ENCODE peak calls at places on chromosomes 6 and 20, in seven cellular contexts. N is fibroblast of the aortic adventitia, Y is dorsolateral prefrontal cortex, J is ascending aorta, L is fibroblast of lung, G is left ventricle myocardium inferior, X is esophagus muscularis mucosa. K is an unnamed sample.

GRCh38 chr20:37376324-37376723 is 30.4 kb downstream of the SRC start:
- DNase-seq in N (no peak), Y (no peak), J (no peak), L (no peak), G (no peak), X (no peak), K (peak; percentile 21)

GRCh38 chr6:47027315-47027714 is 14.8 kb downstream of the ADGRF1 start:
- DNase-seq in N (no peak), Y (no peak), J (no peak), L (no peak), G (no peak), X (peak; percentile 39), K (no peak)

GRCh38 chr6:8166156-8166555 is 63.8 kb upstream of the EEF1E1 start:
- DNase-seq in N (no peak), Y (no peak), J (no peak), L (no peak), G (no peak), X (no peak), K (no peak)

GRCh38 chr20:19440660-19441527 is 228.5 kb downstream of the SLC24A3 start:
- DNase-seq in N (no peak), Y (no peak), J (no peak), L (no peak), G (no peak), X (no peak), K (no peak)

GRCh38 chr6:35428421-35429149 is 23.6 kb upstream of the FANCE start:
- DNase-seq in N (no peak), Y (no peak), J (no peak), L (peak; percentile 21), G (no peak), X (no peak), K (no peak)

GRCh38 chr6:12967686-12968085 is 251.1 kb downstream of the PHACTR1 start:
- DNase-seq in N (peak; percentile 65), Y (no peak), J (no peak), L (peak; percentile 16), G (no peak), X (no peak), K (no peak)

GRCh38 chr6:34128045-34128444 is 17.8 kb downstream of the GRM4 start:
- DNase-seq in N (no peak), Y (no peak), J (no peak), L (no peak), G (no peak), X (no peak), K (no peak)

GRCh38 chr20:61023612-61024011 is 228.4 kb upstream of the CDH4 start:
- DNase-seq in N (no peak), Y (no peak), J (no peak), L (no peak), G (no peak), X (no peak), K (no peak)

GRCh38 chr20:41524980-41525613 is 93.1 kb downstream of the CHD6 start:
- DNase-seq in N (peak; percentile 45), Y (peak; percentile 79), J (peak; percentile 71), L (peak; percentile 82), G (peak; percentile 83), X (no peak), K (no peak)

GRCh38 chr6:118017301-118017854 is 110.3 kb downstream of the SLC35F1 start:
- DNase-seq in N (no peak), Y (no peak), J (no peak), L (no peak), G (no peak), X (no peak), K (no peak)

GRCh38 chr6:144216668-144217218 is 66.4 kb downstream of the STX11 start:
- DNase-seq in N (no peak), Y (no peak), J (no peak), L (no peak), G (no peak), X (no peak), K (peak; percentile 63)

GRCh38 chr6:137163732-137164318 is 9.6 kb downstream of the IL22RA2 start:
- DNase-seq in N (no peak), Y (no peak), J (no peak), L (no peak), G (no peak), X (no peak), K (no peak)

GRCh38 chr6:12844284-12845223 is 128.0 kb downstream of the PHACTR1 start:
- DNase-seq in N (peak; percentile 23), Y (no peak), J (no peak), L (peak; percentile 22), G (no peak), X (no peak), K (no peak)

GRCh38 chr6:108564178-108564577 is 3.5 kb downstream of the FOXO3 start:
- DNase-seq in N (peak; percentile 97), Y (no peak), J (peak; percentile 63), L (peak; percentile 99), G (no peak), X (no peak), K (no peak)

GRCh38 chr20:58574469-58574868 is 59.3 kb upstream of the APCDD1L start:
- DNase-seq in N (no peak), Y (no peak), J (no peak), L (no peak), G (no peak), X (no peak), K (no peak)

GRCh38 chr20:42678895-42679294 is 510.8 kb downstream of the PTPRT start:
- DNase-seq in N (no peak), Y (no peak), J (no peak), L (no peak), G (no peak), X (no peak), K (no peak)

GRCh38 chr20:58551631-58552030 is 36.4 kb upstream of the APCDD1L start:
- DNase-seq in N (no peak), Y (no peak), J (no peak), L (no peak), G (no peak), X (no peak), K (no peak)

GRCh38 chr6:155201461-155202226 is 62.2 kb upstream of the CLDN20 start:
- DNase-seq in N (peak; percentile 83), Y (no peak), J (no peak), L (peak; percentile 94), G (no peak), X (no peak), K (no peak)

DNA sequence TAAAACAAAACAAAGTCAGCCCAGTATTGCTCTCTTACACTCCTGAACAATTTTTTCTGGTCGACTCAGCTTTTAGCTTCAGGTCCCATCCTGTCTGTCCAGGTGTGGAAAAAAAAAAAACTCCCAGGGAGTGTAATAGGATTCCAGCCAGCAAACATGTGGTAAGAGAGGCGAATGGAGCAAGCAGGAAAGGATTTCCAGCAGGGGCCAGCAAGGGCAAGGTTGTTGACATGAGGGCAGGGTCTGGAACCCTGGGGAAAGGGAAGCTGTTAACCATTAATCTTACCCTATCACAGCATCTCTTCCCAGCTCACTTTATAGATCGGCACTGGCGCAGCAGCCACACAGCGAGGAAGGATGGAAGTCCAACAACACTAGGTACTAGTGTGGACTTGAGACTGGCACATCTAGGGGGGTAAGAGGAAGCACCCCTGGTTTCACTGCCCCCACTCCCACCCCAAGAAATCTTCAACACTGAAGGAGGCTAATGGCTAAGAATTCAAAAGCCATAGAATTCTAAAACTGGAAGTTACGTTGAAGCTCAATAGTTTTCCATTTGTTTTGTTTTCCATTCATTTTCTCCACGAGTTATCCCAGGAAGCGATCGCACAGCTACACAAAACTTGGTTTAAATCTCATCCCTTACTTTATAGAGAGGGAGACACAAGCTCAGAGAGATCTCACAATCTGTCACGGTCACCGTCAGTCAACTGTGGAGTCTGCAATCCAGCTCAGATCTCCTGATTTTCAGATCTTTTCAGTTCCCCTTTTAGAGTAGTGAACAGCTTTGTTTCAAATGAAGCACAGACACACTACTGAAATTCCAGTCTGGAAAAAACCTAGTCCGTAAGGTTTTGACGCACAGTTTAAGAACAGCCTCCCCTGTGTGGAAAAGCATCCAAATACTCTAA is 53.4 kb downstream of the SLC22A23 start:
- DNase-seq in N (no peak), Y (no peak), J (no peak), L (no peak), G (no peak), X (no peak), K (no peak)
- TF ChIP-seq CTCF in N (no peak), Y (no peak), J (no peak), L (no peak), G (no peak), X (no peak), K (no peak)

GRCh38 chr6:94071835-94072234 is 652.5 kb upstream of the EPHA7 start:
- DNase-seq in N (peak; percentile 10), Y (no peak), J (no peak), L (no peak), G (no peak), X (no peak), K (no peak)
- TF ChIP-seq CTCF in N (no peak), Y (peak; percentile 40), J (no peak), L (no peak), G (peak; percentile 24), X (peak; percentile 27), K (no peak)

GRCh38 chr6:43724354-43724753 is 36.8 kb upstream of the MRPS18A start:
- DNase-seq in N (no peak), Y (no peak), J (no peak), L (no peak), G (no peak), X (no peak), K (no peak)

GRCh38 chr6:43722920-43723565 is 35.5 kb upstream of the MRPS18A start:
- DNase-seq in N (no peak), Y (no peak), J (no peak), L (no peak), G (no peak), X (no peak), K (peak; percentile 81)

GRCh38 chr6:43723737-43724295 is 36.2 kb upstream of the MRPS18A start:
- DNase-seq in N (peak; percentile 71), Y (no peak), J (no peak), L (peak; percentile 59), G (peak; percentile 69), X (no peak), K (peak; percentile 83)

GRCh38 chr6:43725643-43726580 is 38.3 kb upstream of the MRPS18A start:
- DNase-seq in N (no peak), Y (no peak), J (no peak), L (no peak), G (no peak), X (no peak), K (no peak)

GRCh38 chr6:43724914-43725642 is 37.5 kb upstream of the MRPS18A start:
- DNase-seq in N (peak; percentile 95), Y (no peak), J (peak; percentile 76), L (peak; percentile 92), G (peak; percentile 70), X (peak; percentile 93), K (peak; percentile 98)
- TF ChIP-seq CTCF in N (no peak), Y (no peak), J (no peak), L (no peak), G (no peak), X (no peak), K (no peak)

DNA sequence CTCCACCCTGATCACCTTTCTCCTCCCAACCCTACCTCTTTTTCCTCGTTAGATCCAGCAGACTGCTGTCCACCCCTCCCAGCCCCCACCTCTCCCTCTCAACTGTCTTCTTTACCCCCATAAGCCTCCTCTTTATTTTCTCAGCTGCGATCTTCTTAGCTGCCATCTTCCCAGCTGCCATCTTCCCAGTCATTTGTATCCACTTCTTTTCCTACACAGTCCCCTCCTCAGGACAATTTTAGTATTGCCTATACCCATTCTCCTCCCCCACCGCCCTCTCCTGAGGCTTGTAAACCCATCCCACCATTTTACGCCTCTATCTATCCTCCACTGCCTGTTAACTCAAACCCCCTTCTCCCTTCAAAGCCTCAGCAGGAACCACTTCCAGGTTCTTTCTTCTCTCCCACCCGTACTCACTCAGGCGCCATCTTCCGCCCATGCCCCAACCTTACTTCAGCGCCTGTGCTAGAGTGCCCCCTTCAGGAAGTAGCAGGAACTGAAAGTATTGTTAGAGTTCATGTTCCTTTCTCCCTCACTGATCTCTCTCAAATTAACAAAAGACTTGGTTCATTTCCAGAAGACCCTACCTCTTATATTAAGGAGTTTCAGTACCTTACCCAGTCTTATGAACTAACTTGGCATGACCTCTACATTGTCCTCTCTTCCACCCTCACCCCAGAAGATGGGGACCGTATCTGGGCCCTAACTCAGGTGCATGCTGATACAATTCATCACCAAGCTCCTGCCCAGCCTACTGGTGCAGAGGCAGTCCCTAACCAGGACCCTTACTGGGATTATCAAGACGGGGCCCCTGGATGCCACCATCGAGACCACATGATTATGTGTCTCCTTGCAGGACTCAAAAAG is 236.0 kb downstream of the ADGRG6 start:
- DNase-seq in N (peak; percentile 36), Y (no peak), J (no peak), L (no peak), G (no peak), X (no peak), K (no peak)
- TF ChIP-seq CTCF in N (peak; percentile 59), Y (no peak), J (no peak), L (peak; percentile 45), G (peak; percentile 30), X (peak; percentile 26), K (peak; percentile 20)

K was measured in CD14-positive monocyte.